ENCODE peak calls at places on chromosome 4, in nine cellular contexts. I, V, M, G, E, N, A, O and X are unnamed samples.

GRCh38 chr4:74364649-74365491 is at the start of gene EREG:
- DNase-seq in I (no peak), V (no peak), M (peak), G (peak), E (peak), N (peak), A (no peak), O (no peak), X (peak)

GRCh38 chr4:88441696-88442095 is 15.2 kb upstream of the HERC5 start:
- DNase-seq in I (no peak), V (no peak), M (no peak), G (no peak), E (no peak), N (no peak), A (no peak), O (no peak), X (no peak)

GRCh38 chr4:93788712-93789111 is 39.8 kb upstream of the ATOH1 start:
- DNase-seq in I (no peak), V (peak), M (peak), G (peak), E (no peak), N (peak), A (no peak), O (peak), X (no peak)

GRCh38 chr4:8542776-8543525 is 37.2 kb upstream of the GPR78 start:
- DNase-seq in I (no peak), V (no peak), M (no peak), G (no peak), E (peak), N (no peak), A (no peak), O (no peak), X (no peak)

GRCh38 chr4:99079625-99080295 is 8.8 kb downstream of the ADH5 start:
- DNase-seq in I (no peak), V (no peak), M (no peak), G (no peak), E (no peak), N (no peak), A (no peak), O (no peak), X (no peak)

GRCh38 chr4:170675568-170676262 is 586.0 kb upstream of the AADAT start:
- DNase-seq in I (no peak), V (no peak), M (peak), G (no peak), E (no peak), N (no peak), A (no peak), O (no peak), X (no peak)

GRCh38 chr4:40916880-40917279 is 167.1 kb downstream of the NSUN7 start:
- DNase-seq in I (no peak), V (peak), M (no peak), G (peak), E (no peak), N (peak), A (no peak), O (peak), X (no peak)

GRCh38 chr4:153267915-153268694 is 63.9 kb downstream of the TRIM2 start:
- DNase-seq in I (no peak), V (no peak), M (no peak), G (no peak), E (no peak), N (no peak), A (no peak), O (no peak), X (no peak)

GRCh38 chr4:40321671-40322131 is 13.4 kb upstream of the CHRNA9 start:
- DNase-seq in I (no peak), V (peak), M (peak), G (no peak), E (no peak), N (peak), A (no peak), O (no peak), X (no peak)

GRCh38 chr4:116926631-116927295 is 158.6 kb downstream of the TRAM1L1 start:
- DNase-seq in I (no peak), V (no peak), M (no peak), G (no peak), E (no peak), N (no peak), A (no peak), O (no peak), X (no peak)

GRCh38 chr4:182808673-182809416 is 108.3 kb downstream of the DCTD start:
- DNase-seq in I (no peak), V (peak), M (peak), G (no peak), E (no peak), N (no peak), A (no peak), O (no peak), X (peak)

GRCh38 chr4:185143596-185143969 is 517 bp downstream of the SLC25A4 start:
- DNase-seq in I (peak), V (peak), M (peak), G (no peak), E (peak), N (peak), A (no peak), O (peak), X (peak)

GRCh38 chr4:185144601-185145240 is 1.7 kb downstream of the SLC25A4 start:
- DNase-seq in I (no peak), V (no peak), M (no peak), G (no peak), E (no peak), N (no peak), A (no peak), O (peak), X (no peak)

GRCh38 chr4:185141777-185142176 is 1.3 kb upstream of the SLC25A4 start:
- DNase-seq in I (no peak), V (no peak), M (no peak), G (no peak), E (no peak), N (no peak), A (no peak), O (no peak), X (no peak)

GRCh38 chr4:185142563-185142910 is 529 bp upstream of the SLC25A4 start:
- DNase-seq in I (no peak), V (no peak), M (no peak), G (peak), E (no peak), N (no peak), A (no peak), O (peak), X (no peak)

GRCh38 chr4:185142911-185143595 is at the start of gene SLC25A4:
- DNase-seq in I (peak), V (peak), M (peak), G (peak), E (peak), N (peak), A (peak), O (peak), X (peak)
- TF ChIP-seq POLR2A in I (no peak), V (no peak), M (peak), G (peak), E (no peak), N (peak), A (peak), O (peak), X (peak)

DNA sequence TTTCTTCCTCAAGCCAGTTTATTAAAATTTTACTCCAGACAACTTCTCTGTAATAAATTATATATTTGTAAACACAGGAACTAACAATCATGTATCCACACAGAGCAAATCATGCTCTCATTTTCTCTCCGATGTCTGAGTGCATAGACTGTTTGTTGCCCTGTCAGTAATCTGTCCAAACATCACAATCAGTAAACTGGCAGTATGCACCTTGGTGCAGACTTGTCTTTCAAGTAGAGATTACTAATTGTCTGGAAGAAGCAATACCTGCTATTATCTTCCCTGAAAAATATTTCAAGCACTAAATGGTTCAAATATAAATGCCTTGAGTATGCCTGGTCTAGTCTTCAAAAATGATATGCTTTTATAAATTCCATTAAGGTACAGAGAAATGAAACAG is 1260.9 kb downstream of the C4orf33 start:
- DNase-seq in I (no peak), V (no peak), M (no peak), G (no peak), E (no peak), N (no peak), A (no peak), O (no peak), X (no peak)
- TF ChIP-seq POLR2A in I (no peak), V (no peak), M (no peak), G (no peak), E (no peak), N (no peak), A (no peak), O (no peak), X (no peak)

DNA sequence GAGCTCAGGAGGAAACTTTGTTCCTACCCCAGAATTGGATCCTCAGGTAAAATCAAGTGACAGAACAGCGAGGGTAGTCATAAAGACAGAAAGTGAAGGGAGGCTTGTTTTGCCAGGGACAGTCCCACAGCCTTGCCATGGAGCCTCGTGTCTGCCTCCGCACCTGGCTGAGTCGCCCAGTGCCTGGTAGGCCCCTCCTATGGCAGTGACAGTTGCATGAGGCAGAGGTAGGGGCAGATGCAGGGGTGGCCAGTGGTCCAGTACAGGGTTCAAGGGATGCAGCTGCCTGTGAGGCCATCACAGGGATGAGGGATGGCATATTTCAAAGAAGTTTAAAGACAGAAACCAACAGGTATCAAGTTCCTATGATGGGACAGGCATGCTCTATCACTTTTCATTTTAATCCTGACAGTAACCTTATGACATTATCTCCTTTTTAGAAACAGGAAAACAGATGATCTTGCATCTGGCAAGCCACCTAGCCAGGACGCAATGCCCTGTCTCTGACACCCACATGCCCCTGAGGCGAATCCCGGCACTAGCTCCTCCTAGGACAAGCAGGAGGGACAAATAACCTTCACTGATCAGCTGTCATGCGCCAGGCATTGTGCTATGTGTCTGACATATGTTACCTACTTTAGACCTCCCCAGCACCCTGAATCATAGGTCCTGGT is 127.4 kb upstream of the ENPP6 start:
- DNase-seq in I (no peak), V (no peak), M (no peak), G (no peak), E (peak), N (no peak), A (no peak), O (no peak), X (no peak)
- TF ChIP-seq POLR2A in I (no peak), V (no peak), M (no peak), G (no peak), E (no peak), N (no peak), A (no peak), O (no peak), X (no peak)

GRCh38 chr4:134201216-134202098 is at the start of gene PABPC4L:
- DNase-seq in I (no peak), V (no peak), M (peak), G (peak), E (peak), N (peak), A (no peak), O (no peak), X (peak)
- TF ChIP-seq POLR2A in I (no peak), V (no peak), M (no peak), G (no peak), E (no peak), N (no peak), A (no peak), O (no peak), X (no peak)

GRCh38 chr4:140754918-140755810 is 1.0 kb downstream of the TBC1D9 start:
- DNase-seq in I (no peak), V (no peak), M (no peak), G (no peak), E (no peak), N (peak), A (no peak), O (no peak), X (no peak)

GRCh38 chr4:140752669-140753068 is 3.5 kb downstream of the TBC1D9 start:
- DNase-seq in I (no peak), V (no peak), M (no peak), G (no peak), E (no peak), N (no peak), A (no peak), O (no peak), X (no peak)

GRCh38 chr4:140757220-140757607 is 1.0 kb upstream of the TBC1D9 start:
- DNase-seq in I (no peak), V (no peak), M (no peak), G (no peak), E (no peak), N (no peak), A (no peak), O (no peak), X (no peak)

GRCh38 chr4:140756292-140757219 is at the start of gene TBC1D9:
- DNase-seq in I (peak), V (peak), M (peak), G (peak), E (peak), N (peak), A (peak), O (peak), X (peak)

GRCh38 chr4:140755811-140756291 is 334 bp downstream of the TBC1D9 start:
- DNase-seq in I (peak), V (no peak), M (peak), G (peak), E (peak), N (peak), A (no peak), O (no peak), X (peak)
- TF ChIP-seq POLR2A in I (no peak), V (no peak), M (no peak), G (no peak), E (no peak), N (no peak), A (no peak), O (no peak), X (no peak)

DNA sequence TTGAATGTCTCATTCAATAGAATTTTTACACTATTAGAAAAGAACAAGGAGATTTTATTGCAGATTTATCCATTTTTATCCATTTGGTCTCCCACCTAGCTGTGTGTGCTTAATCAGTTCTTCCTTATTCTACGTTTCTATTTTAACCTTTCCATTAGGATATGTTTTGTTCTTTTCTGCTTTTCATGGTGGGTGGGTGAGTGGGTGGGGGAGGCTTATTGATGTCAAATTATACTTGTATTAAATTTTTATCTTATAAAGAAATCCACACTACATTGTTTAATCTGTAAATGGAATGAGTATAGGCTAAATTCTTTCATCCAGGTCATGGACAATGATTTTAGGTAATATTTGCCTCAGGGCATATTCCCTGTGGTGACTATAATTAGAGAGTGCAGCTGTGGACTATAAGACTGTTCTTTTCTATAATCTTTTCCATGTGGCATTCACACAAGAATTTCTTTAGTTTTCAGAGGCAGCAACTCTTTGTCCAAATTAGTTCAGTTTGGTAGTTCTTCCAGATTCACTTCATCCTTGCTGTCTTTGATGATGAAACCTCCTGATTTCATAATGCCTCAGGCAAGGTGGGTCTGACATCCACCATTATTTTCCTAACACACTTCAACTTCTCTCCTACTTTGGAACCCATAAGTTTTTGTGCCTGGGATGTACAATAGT is 2451.8 kb downstream of the PCDH7 start:
- DNase-seq in I (no peak), V (no peak), M (no peak), G (no peak), E (no peak), N (no peak), A (no peak), O (no peak), X (no peak)
- TF ChIP-seq POLR2A in I (no peak), V (no peak), M (no peak), G (no peak), E (no peak), N (no peak), A (no peak), O (no peak), X (no peak)

GRCh38 chr4:37827802-37828321 is 1.4 kb downstream of the PGM2 start:
- DNase-seq in I (no peak), V (no peak), M (no peak), G (no peak), E (no peak), N (peak), A (no peak), O (no peak), X (no peak)

GRCh38 chr4:37827030-37827705 is 682 bp downstream of the PGM2 start:
- DNase-seq in I (no peak), V (peak), M (peak), G (peak), E (no peak), N (peak), A (peak), O (no peak), X (no peak)

GRCh38 chr4:37828843-37829242 is 2.4 kb downstream of the PGM2 start:
- DNase-seq in I (no peak), V (no peak), M (no peak), G (no peak), E (no peak), N (no peak), A (no peak), O (no peak), X (no peak)

GRCh38 chr4:37825943-37826281 is 574 bp upstream of the PGM2 start:
- DNase-seq in I (no peak), V (peak), M (no peak), G (no peak), E (no peak), N (no peak), A (no peak), O (no peak), X (no peak)

DNA sequence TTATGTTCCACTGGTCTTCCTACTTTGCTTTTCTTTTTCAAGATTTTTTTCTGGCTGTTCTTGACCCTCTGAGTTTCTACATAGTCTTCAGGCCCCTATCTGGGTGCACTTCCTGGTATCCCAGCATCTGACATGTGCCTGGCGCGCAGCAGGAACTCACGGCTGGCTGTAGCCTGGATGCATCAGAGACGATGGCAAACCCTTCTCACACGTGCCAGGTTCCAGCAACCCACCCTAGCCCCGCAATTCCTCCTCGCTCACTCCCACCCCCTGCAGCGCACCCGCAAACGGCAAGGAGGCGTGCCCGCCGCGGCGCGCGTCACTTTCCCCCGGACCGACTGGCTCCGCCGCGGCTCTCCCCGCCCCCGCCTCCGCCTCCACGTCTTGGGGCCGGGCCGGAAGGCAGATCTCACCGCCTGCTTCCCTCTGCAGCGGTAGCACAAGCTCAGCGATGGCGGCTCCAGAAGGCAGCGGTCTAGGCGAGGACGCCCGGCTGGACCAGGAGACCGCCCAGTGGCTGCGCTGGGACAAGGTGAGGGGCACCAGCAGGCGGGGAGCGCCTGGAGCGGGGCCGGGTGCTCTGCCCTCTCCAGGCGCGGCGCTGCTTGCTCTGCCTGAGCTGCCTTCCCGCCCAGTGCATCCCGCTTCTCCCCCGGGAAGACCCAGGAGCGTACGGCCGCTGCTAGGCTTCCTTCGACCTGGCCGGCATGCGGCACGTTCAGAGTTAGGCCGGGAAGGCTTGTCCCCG is at the start of gene PGM2:
- DNase-seq in I (peak), V (peak), M (peak), G (peak), E (peak), N (peak), A (peak), O (peak), X (peak)
- TF ChIP-seq POLR2A in I (no peak), V (peak), M (peak), G (peak), E (peak), N (peak), A (peak), O (peak), X (peak)

GRCh38 chr4:25860586-25861421 is 2.0 kb downstream of the SEL1L3 start:
- DNase-seq in I (no peak), V (peak), M (peak), G (no peak), E (peak), N (peak), A (no peak), O (no peak), X (no peak)
- TF ChIP-seq POLR2A in I (no peak), V (no peak), M (no peak), G (no peak), E (no peak), N (no peak), A (no peak), O (no peak), X (no peak)